ENCODE peak calls at places on chromosomes 2 and 18, in nine cellular contexts. E is neuronal stem cell, T is Peyer's patch, F is right cardiac atrium, D is transverse colon, O is MM.1S, J is heart right ventricle, V is hepatocyte, Y is OCI-LY7. M is an unnamed sample.

GRCh38 chr2:176997074-176997791 is 215.4 kb upstream of the HNRNPA3 start:
- DNase-seq in E (no peak), T (peak; percentile 73), F (no peak), D (peak; percentile 33), O (no peak), J (no peak), V (peak; percentile 88), Y (no peak), M (peak; percentile 7)

GRCh38 chr2:237962432-237963084 is 4.3 kb upstream of the UBE2F start:
- DNase-seq in E (no peak), T (no peak), F (no peak), D (no peak), O (no peak), J (no peak), V (no peak), Y (no peak), M (no peak)

GRCh38 chr2:14015113-14015512 is 617.4 kb upstream of the LRATD1 start:
- DNase-seq in E (no peak), T (no peak), F (no peak), D (no peak), O (no peak), J (no peak), V (no peak), Y (no peak), M (no peak)

GRCh38 chr18:52312321-52312720 is 27.7 kb upstream of the DCC start:
- DNase-seq in E (no peak), T (no peak), F (no peak), D (no peak), O (no peak), J (no peak), V (no peak), Y (no peak), M (no peak)

GRCh38 chr2:84970266-84970955 is 550 bp upstream of the KCMF1 start:
- DNase-seq in E (no peak), T (peak; percentile 83), F (peak; percentile 69), D (peak; percentile 74), O (peak; percentile 71), J (peak; percentile 55), V (peak; percentile 84), Y (peak; percentile 82), M (no peak)

GRCh38 chr2:99827296-99827999 is 314.9 kb downstream of the AFF3 start:
- DNase-seq in E (no peak), T (no peak), F (no peak), D (no peak), O (no peak), J (no peak), V (no peak), Y (peak; percentile 83), M (no peak)

GRCh38 chr2:239563561-239563960 is 162.7 kb upstream of the HDAC4 start:
- DNase-seq in E (no peak), T (peak; percentile 32), F (no peak), D (no peak), O (no peak), J (no peak), V (no peak), Y (no peak), M (no peak)

GRCh38 chr18:48376406-48376805 is 32.8 kb downstream of the ZBTB7C start:
- DNase-seq in E (peak; percentile 31), T (no peak), F (no peak), D (no peak), O (no peak), J (no peak), V (no peak), Y (no peak), M (no peak)

GRCh38 chr2:24456610-24457556 is 34.2 kb upstream of the NCOA1 start:
- DNase-seq in E (no peak), T (peak; percentile 69), F (peak; percentile 79), D (peak; percentile 54), O (no peak), J (peak; percentile 49), V (peak; percentile 69), Y (no peak), M (peak; percentile 29)

GRCh38 chr2:206774871-206775270 is 9.5 kb downstream of the FASTKD2 start:
- DNase-seq in E (no peak), T (no peak), F (no peak), D (no peak), O (no peak), J (no peak), V (no peak), Y (no peak), M (no peak)

GRCh38 chr2:198928026-198928425 is 529.7 kb downstream of the SATB2 start:
- DNase-seq in E (no peak), T (no peak), F (no peak), D (no peak), O (no peak), J (no peak), V (no peak), Y (no peak), M (no peak)

GRCh38 chr18:48455555-48456478 is 46.6 kb upstream of the ZBTB7C start:
- DNase-seq in E (no peak), T (no peak), F (no peak), D (peak; percentile 40), O (peak; percentile 19), J (no peak), V (peak; percentile 49), Y (no peak), M (peak; percentile 50)

GRCh38 chr18:45009766-45010165 is 329.1 kb downstream of the SETBP1 start:
- DNase-seq in E (no peak), T (no peak), F (no peak), D (no peak), O (no peak), J (no peak), V (no peak), Y (no peak), M (no peak)

GRCh38 chr2:20398956-20399567 is 47.8 kb upstream of the RHOB start:
- DNase-seq in E (no peak), T (no peak), F (no peak), D (no peak), O (no peak), J (no peak), V (no peak), Y (no peak), M (no peak)

GRCh38 chr18:55455938-55456337 is 132.1 kb downstream of the TCF4 start:
- DNase-seq in E (no peak), T (no peak), F (no peak), D (no peak), O (no peak), J (no peak), V (no peak), Y (no peak), M (no peak)

GRCh38 chr2:26971911-26972786 is 1.7 kb downstream of the MAPRE3 start:
- DNase-seq in E (no peak), T (no peak), F (no peak), D (no peak), O (no peak), J (no peak), V (no peak), Y (no peak), M (no peak)

GRCh38 chr2:168912466-168913170 is 11.5 kb downstream of the G6PC2 start:
- DNase-seq in E (no peak), T (no peak), F (peak; percentile 28), D (no peak), O (no peak), J (no peak), V (peak; percentile 21), Y (no peak), M (no peak)

GRCh38 chr2:218856896-218857243 is 2.7 kb upstream of the WNT6 start:
- DNase-seq in E (no peak), T (no peak), F (no peak), D (no peak), O (no peak), J (no peak), V (no peak), Y (no peak), M (no peak)

GRCh38 chr2:218993345-218994315 is at the start of gene CRYBA2:
- DNase-seq in E (no peak), T (no peak), F (no peak), D (peak; percentile 21), O (peak; percentile 52), J (no peak), V (peak; percentile 45), Y (no peak), M (no peak)

GRCh38 chr2:178194600-178195389 is 483 bp downstream of the OSBPL6 start:
- DNase-seq in E (peak; percentile 51), T (peak; percentile 57), F (peak; percentile 33), D (peak; percentile 19), O (peak; percentile 15), J (peak; percentile 44), V (peak; percentile 52), Y (no peak), M (no peak)

GRCh38 chr18:653512-653911 is 3.9 kb upstream of the TYMS start:
- DNase-seq in E (no peak), T (no peak), F (no peak), D (no peak), O (no peak), J (no peak), V (no peak), Y (no peak), M (no peak)

DNA sequence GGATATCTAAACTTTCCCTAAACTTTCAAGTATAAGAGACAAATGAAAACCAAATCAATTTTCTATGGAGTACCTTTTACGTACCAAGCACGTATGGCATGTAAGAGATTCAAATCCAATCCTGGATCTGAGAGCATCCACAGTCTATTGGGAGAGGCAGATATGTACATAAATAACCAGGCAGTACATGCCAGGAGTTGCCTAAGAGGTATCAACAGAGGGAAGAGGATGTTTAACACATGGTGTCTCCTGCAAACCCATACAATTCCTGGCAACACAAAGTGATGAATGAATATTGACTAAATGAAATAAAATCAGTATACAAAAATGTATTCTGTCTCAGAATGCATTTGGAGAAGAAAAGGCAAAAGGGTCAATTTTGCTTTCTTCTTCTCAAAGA is 116.5 kb downstream of the PIGN start:
- DNase-seq in E (no peak), T (no peak), F (no peak), D (no peak), O (no peak), J (no peak), V (no peak), Y (no peak), M (no peak)
- H3K9me3 ChIP-seq in E (no peaks in the 10 kb centered on the region), T (no peaks in the 10 kb centered on the region), F (no peaks in the 10 kb centered on the region), D (no peaks in the 10 kb centered on the region), O (no peaks in the 10 kb centered on the region), J (no peaks in the 10 kb centered on the region), V (no peaks in the 10 kb centered on the region), Y (no peaks in the 10 kb centered on the region), M (no peaks in the 10 kb centered on the region)

GRCh38 chr2:232521524-232521923 is 1.3 kb downstream of the PRSS56 start:
- DNase-seq in E (no peak), T (no peak), F (no peak), D (no peak), O (no peak), J (no peak), V (no peak), Y (no peak), M (no peak)
- H3K9me3 ChIP-seq in E (no peaks in the 10 kb centered on the region), T (no peaks in the 10 kb centered on the region), F (no peaks in the 10 kb centered on the region), D (no peaks in the 10 kb centered on the region), O (no peaks in the 10 kb centered on the region), J (no peaks in the 10 kb centered on the region), V (no peaks in the 10 kb centered on the region), Y (no peaks in the 10 kb centered on the region), M (no peaks in the 10 kb centered on the region)

GRCh38 chr2:52334185-52334584 is 1302.3 kb upstream of the NRXN1 start:
- DNase-seq in E (no peak), T (no peak), F (no peak), D (no peak), O (no peak), J (no peak), V (no peak), Y (no peak), M (no peak)
- H3K9me3 ChIP-seq in E (no peaks in the 10 kb centered on the region), T (no peaks in the 10 kb centered on the region), F (no peaks in the 10 kb centered on the region), D (no peaks in the 10 kb centered on the region), O (no peaks in the 10 kb centered on the region), J (peaks cover 14% of the 10 kb centered on the region), V (no peaks in the 10 kb centered on the region), Y (no peaks in the 10 kb centered on the region), M (no peaks in the 10 kb centered on the region)

GRCh38 chr2:82084679-82085392 is 1780.3 kb upstream of the LRRTM1 start:
- DNase-seq in E (no peak), T (no peak), F (no peak), D (no peak), O (no peak), J (no peak), V (no peak), Y (no peak), M (no peak)

GRCh38 chr2:82089518-82089917 is 1785.0 kb upstream of the LRRTM1 start:
- DNase-seq in E (no peak), T (no peak), F (no peak), D (no peak), O (peak; percentile 69), J (no peak), V (no peak), Y (no peak), M (no peak)
- H3K9me3 ChIP-seq in E (no peaks in the 10 kb centered on the region), T (no peaks in the 10 kb centered on the region), F (no peaks in the 10 kb centered on the region), D (no peaks in the 10 kb centered on the region), O (no peaks in the 10 kb centered on the region), J (peaks cover 6% of the 10 kb centered on the region), V (no peaks in the 10 kb centered on the region), Y (no peaks in the 10 kb centered on the region), M (no peaks in the 10 kb centered on the region)

M was measured in AG04450.